ENCODE peak calls at places on chromosomes 6 and 20, in five cellular contexts. M, G, B, C and D are unnamed samples.

GRCh38 chr6:2794171-2794730 is 29.1 kb downstream of the WRNIP1 start:
- DNase-seq in M (no peak), G (no peak), B (no peak), C (no peak), D (no peak)

GRCh38 chr6:14275493-14275851 is 157.9 kb downstream of the CD83 start:
- DNase-seq in M (peak), G (no peak), B (no peak), C (peak), D (no peak)

GRCh38 chr20:47675190-47676142 is 109.8 kb downstream of the SULF2 start:
- DNase-seq in M (no peak), G (no peak), B (no peak), C (no peak), D (no peak)

GRCh38 chr20:43681991-43682410 is 15.1 kb downstream of the MYBL2 start:
- DNase-seq in M (no peak), G (no peak), B (no peak), C (no peak), D (peak)

GRCh38 chr6:35218456-35218855 is 4.7 kb downstream of the SCUBE3 start:
- DNase-seq in M (no peak), G (no peak), B (no peak), C (no peak), D (no peak)

GRCh38 chr6:132683543-132683942 is 24.6 kb upstream of the TAAR1 start:
- DNase-seq in M (no peak), G (peak), B (no peak), C (no peak), D (no peak)

GRCh38 chr20:11204926-11205768 is 531.3 kb upstream of the JAG1 start:
- DNase-seq in M (peak), G (peak), B (no peak), C (peak), D (peak)

GRCh38 chr6:111605100-111605748 is 454 bp downstream of the TRAF3IP2 start:
- DNase-seq in M (peak), G (no peak), B (no peak), C (peak), D (peak)

GRCh38 chr6:159075506-159076100 is 30.8 kb upstream of the TAGAP start:
- DNase-seq in M (peak), G (no peak), B (no peak), C (no peak), D (no peak)

GRCh38 chr20:25459916-25460590 is 52.6 kb downstream of the GINS1 start:
- DNase-seq in M (no peak), G (no peak), B (no peak), C (no peak), D (no peak)

GRCh38 chr6:144145546-144145945 is 4.8 kb upstream of the STX11 start:
- DNase-seq in M (no peak), G (no peak), B (no peak), C (no peak), D (no peak)

DNA sequence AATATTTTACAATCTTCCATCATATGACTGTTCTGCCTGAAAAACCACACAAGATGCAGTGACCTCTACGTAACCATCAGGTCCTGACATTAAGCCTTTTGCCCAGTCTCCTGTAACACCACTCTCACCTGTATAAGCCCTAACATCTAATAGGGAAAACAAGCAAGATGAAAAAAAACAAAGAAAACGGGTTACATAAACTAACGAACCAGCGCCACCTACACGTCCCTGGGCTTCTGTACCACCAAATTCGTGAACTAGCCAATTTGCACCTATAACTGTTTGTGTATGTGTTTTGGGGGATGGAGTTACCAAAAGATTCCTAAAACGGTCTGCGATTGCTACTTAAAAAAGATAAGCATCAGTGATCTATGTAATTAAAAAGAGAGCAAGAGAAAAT is 70.2 kb downstream of the BLOC1S5 start:
- DNase-seq in M (no peak), G (no peak), B (no peak), C (no peak), D (peak)
- TF ChIP-seq CTCF in M (no peak), G (no peak), B (no peak), C (no peak), D (peak)

DNA sequence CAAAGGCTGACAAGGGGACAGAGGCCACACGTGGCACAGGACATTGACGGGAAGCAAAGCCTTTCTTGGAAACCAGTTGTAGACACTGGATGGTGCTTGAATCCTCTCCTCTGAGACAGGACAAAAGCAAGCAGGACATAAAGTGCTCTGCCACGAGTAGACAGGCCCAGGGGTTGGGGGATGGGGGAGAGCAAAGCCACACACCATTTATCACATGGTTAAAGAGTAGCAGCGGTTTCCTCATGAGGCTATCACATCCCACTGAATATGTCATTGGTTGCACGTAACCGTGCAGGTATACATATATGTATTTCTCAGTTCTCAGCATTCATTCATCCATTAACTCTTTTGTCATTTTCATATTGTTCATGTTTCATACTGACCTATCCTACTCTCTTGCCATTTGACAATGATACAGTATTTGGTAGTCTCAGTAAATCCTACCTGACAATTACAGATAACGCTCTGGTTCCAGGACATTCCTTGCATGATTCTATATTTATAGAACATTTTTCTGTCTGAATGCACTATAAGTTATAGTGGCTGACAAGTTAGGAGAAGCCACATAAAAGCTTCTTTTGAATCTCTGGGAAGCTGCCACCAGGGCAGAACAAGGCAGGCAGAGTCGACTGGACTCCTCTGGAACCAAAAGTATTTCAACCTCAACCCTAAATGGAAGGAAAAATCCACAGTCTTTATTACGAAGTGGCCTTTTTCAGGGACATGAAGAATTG is 23.6 kb downstream of the METTL24 start:
- DNase-seq in M (no peak), G (no peak), B (no peak), C (no peak), D (no peak)
- H3K4me3 ChIP-seq in M (no peak), G (no peak), B (no peak), C (no peak), D (no peak)

GRCh38 chr6:140079328-140079727 is 704.9 kb upstream of the CITED2 start:
- DNase-seq in M (peak), G (no peak), B (no peak), C (peak), D (no peak)

GRCh38 chr6:140078552-140079126 is 704.2 kb upstream of the CITED2 start:
- DNase-seq in M (peak), G (peak), B (peak), C (no peak), D (no peak)

GRCh38 chr6:140083375-140083774 is 708.9 kb upstream of the CITED2 start:
- DNase-seq in M (no peak), G (no peak), B (no peak), C (no peak), D (no peak)

GRCh38 chr6:140077712-140078551 is 703.5 kb upstream of the CITED2 start:
- DNase-seq in M (peak), G (no peak), B (no peak), C (no peak), D (no peak)

DNA sequence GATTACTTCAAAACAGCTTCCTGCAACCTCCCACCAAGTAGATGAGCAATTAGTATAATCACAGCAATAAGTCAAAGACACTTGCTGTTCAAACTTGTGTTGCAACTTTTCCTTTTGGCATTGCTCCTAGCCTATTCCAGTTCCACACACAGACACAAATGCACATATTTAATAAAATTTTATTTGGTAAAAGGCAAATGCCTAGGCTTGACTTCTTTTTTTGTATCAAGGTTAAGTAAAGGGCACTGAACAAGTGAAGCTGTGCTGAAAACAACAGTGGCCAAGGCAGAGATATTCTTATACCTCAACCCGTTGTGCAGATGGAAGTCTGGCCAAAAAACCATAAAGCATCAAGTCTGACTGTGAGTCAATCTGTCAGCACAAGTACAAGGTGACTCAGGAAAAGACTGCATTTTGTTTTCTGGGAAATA is 708.4 kb upstream of the CITED2 start:
- DNase-seq in M (peak), G (no peak), B (no peak), C (no peak), D (no peak)
- TF ChIP-seq CTCF in M (no peak), G (no peak), B (no peak), C (no peak), D (no peak)

GRCh38 chr20:20743511-20744169 is 31.2 kb upstream of the RALGAPA2 start:
- DNase-seq in M (peak), G (no peak), B (no peak), C (peak), D (no peak)
- H3K4me3 ChIP-seq in M (no peak), G (no peak), B (no peak), C (no peak), D (no peak)

GRCh38 chr20:142290-142689 is at the start of gene DEFB126:
- DNase-seq in M (no peak), G (no peak), B (no peak), C (no peak), D (no peak)

GRCh38 chr20:137668-138131 is 4.7 kb upstream of the DEFB126 start:
- DNase-seq in M (no peak), G (no peak), B (no peak), C (no peak), D (peak)
- TF ChIP-seq CTCF in M (peak), G (peak), B (no peak), C (no peak), D (peak)

GRCh38 chr6:5998741-5999687 is 7.7 kb downstream of the NRN1 start:
- DNase-seq in M (no peak), G (no peak), B (no peak), C (no peak), D (no peak)

GRCh38 chr6:5998236-5998635 is 8.5 kb downstream of the NRN1 start:
- DNase-seq in M (no peak), G (no peak), B (no peak), C (no peak), D (no peak)

GRCh38 chr6:5995705-5996686 is 10.7 kb downstream of the NRN1 start:
- DNase-seq in M (no peak), G (no peak), B (no peak), C (peak), D (no peak)

GRCh38 chr6:5996701-5997419 is 9.9 kb downstream of the NRN1 start:
- DNase-seq in M (no peak), G (no peak), B (no peak), C (no peak), D (no peak)

DNA sequence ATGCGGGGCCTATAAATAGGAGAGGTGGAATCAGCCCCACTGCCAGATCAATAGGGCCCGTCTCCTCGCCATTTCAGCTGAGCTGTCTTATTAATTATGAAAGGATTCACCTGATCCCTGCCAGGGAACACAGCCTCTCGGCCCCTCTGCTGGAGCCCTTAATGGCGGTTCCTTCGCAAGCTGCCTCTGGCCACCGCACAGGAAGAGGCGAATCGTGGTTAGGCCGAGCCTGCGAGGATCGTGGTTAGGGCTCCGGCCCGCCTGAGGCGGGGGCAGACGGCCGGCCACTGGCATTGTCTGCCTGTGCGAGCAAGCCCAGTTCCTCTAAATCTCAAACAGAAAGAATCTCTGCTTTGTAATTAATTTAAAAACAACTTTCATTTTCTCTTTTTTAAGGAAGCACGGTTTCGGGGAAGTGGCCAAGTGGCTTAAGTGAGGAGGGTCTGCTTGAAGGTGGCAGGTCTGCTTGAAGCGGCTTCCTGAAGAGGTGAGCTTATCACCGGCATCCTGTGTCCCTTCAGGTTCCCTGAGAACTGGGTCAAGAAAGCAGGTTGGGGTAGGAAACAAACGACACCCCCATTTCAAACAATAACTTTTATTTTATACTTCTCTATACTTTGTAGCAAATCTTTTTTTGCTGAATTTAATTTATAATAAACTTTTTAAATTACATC is 9.2 kb downstream of the NRN1 start:
- DNase-seq in M (no peak), G (no peak), B (no peak), C (no peak), D (peak)
- H3K4me3 ChIP-seq in M (peak), G (no peak), B (peak), C (peak), D (peak)

DNA sequence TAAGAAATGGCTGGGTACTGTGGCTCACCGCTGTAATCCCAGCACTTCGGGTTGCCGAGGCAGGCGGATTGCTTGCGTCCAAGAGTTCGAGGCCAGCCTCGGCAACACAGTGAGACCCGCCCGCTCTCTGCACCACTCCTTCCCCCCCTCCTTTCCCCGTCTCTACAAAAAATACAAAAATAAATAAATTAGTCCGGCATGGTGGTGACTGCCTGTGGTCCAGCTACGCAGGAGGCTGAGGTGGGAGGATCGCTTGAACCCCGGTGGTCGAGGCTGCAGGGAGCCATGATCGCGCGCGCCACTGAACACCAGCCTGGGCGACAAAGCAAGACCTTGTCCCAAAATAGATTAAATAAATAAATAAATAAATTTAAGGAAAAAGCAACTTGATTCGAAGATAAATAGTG is 448 bp upstream of the RNF114 start:
- DNase-seq in M (no peak), G (no peak), B (no peak), C (no peak), D (no peak)
- TF ChIP-seq CTCF in M (no peak), G (no peak), B (no peak), C (no peak), D (no peak)

GRCh38 chr6:10659697-10660348 is 34.6 kb downstream of the C6orf52 start:
- DNase-seq in M (no peak), G (no peak), B (no peak), C (no peak), D (no peak)

GRCh38 chr6:10662207-10662606 is 32.2 kb downstream of the C6orf52 start:
- DNase-seq in M (no peak), G (no peak), B (no peak), C (no peak), D (no peak)

GRCh38 chr6:10662742-10663141 is 31.7 kb downstream of the C6orf52 start:
- DNase-seq in M (no peak), G (no peak), B (no peak), C (no peak), D (no peak)

GRCh38 chr6:10655508-10656055 is 38.8 kb downstream of the C6orf52 start:
- DNase-seq in M (no peak), G (no peak), B (no peak), C (no peak), D (peak)

GRCh38 chr6:10658910-10659696 is 35.3 kb downstream of the C6orf52 start:
- DNase-seq in M (no peak), G (no peak), B (no peak), C (no peak), D (no peak)
- H3K4me3 ChIP-seq in M (no peak), G (peak), B (peak), C (no peak), D (no peak)

DNA sequence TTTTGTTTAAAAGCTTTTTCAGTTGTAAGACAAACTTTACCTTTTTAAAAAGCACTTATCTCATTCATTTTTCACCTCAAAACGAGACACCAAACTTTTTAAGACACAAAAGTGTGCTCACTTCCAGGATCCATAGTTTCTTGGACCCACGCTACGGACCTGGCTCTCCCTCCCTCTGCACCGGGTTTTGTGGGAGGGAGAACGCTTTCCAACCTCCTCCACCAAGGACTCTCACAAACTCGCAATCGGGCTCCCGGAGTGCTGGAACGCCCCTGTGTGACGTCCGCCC is 436 bp downstream of the CAGE1 start:
- DNase-seq in M (no peak), G (peak), B (no peak), C (no peak), D (no peak)
- TF ChIP-seq CTCF in M (no peak), G (no peak), B (no peak), C (no peak), D (no peak)

GRCh38 chr6:64054870-64055269 is 419.3 kb downstream of the PHF3 start:
- DNase-seq in M (no peak), G (no peak), B (no peak), C (no peak), D (no peak)
- H3K4me3 ChIP-seq in M (no peak), G (no peak), B (no peak), C (no peak), D (no peak)